ENCODE peak calls at places on chromosomes 16 and 17, in four cellular contexts. One of them, this sample, is unnamed.

GRCh38 chr16:88772871-88773811 is 11.9 kb downstream of the PIEZO1 start:
- DNase-seq in breast epithelium: no peak
- DNase-seq in Panc1: no peak
- DNase-seq in HL-60: no peak
- DNase-seq in this sample: no peak

GRCh38 chr16:69083306-69083941 is 22.0 kb upstream of the HAS3 start:
- DNase-seq in Panc1: no peak
- DNase-seq in HL-60: no peak
- DNase-seq in breast epithelium: no peak
- DNase-seq in this sample: no peak

GRCh38 chr17:4310349-4311060 is 46.7 kb upstream of the ANKFY1 start:
- DNase-seq in breast epithelium: no peak
- DNase-seq in HL-60: no peak
- DNase-seq in Panc1: no peak
- DNase-seq in this sample: no peak

GRCh38 chr16:64615647-64616280 is 506.1 kb downstream of the CDH11 start:
- DNase-seq in Panc1: no peak
- DNase-seq in breast epithelium: no peak
- DNase-seq in HL-60: no peak
- DNase-seq in this sample: no peak

GRCh38 chr17:27280527-27280926 is 13.4 kb upstream of the WSB1 start:
- DNase-seq in HL-60: no peak
- DNase-seq in Panc1: no peak
- DNase-seq in breast epithelium: no peak
- DNase-seq in this sample: no peak

GRCh38 chr17:83009414-83010322 is 69.7 kb upstream of the METRNL start:
- DNase-seq in Panc1: no peak
- DNase-seq in HL-60: no peak
- DNase-seq in breast epithelium: no peak
- DNase-seq in this sample: no peak

GRCh38 chr16:86994651-86995171 is 322.5 kb downstream of the C16orf95 start:
- DNase-seq in breast epithelium: no peak
- DNase-seq in Panc1: no peak
- DNase-seq in HL-60: no peak
- DNase-seq in this sample: no peak

GRCh38 chr17:42472709-42473521 is 14.2 kb downstream of the ATP6V0A1 start:
- DNase-seq in Panc1: no peak
- DNase-seq in breast epithelium: no peak
- DNase-seq in HL-60: no peak
- DNase-seq in this sample: no peak

GRCh38 chr17:82985973-82986372 is 93.4 kb upstream of the METRNL start:
- DNase-seq in Panc1: no peak
- DNase-seq in breast epithelium: no peak
- DNase-seq in HL-60: peak
- DNase-seq in this sample: no peak

GRCh38 chr17:51029568-51030463 is 90.9 kb downstream of the SPAG9 start:
- DNase-seq in HL-60: no peak
- DNase-seq in Panc1: no peak
- DNase-seq in breast epithelium: no peak
- DNase-seq in this sample: no peak

GRCh38 chr17:74812109-74812864 is 36.1 kb upstream of the NAT9 start:
- DNase-seq in Panc1: no peak
- DNase-seq in HL-60: no peak
- DNase-seq in breast epithelium: no peak
- DNase-seq in this sample: no peak
- H3K27ac ChIP-seq in Panc1: no peak
- H3K27ac ChIP-seq in HL-60: no peak
- H3K27ac ChIP-seq in breast epithelium: no peak
- H3K27ac ChIP-seq in this sample: no peak

GRCh38 chr16:11610580-11610979 is 23.9 kb upstream of the LITAF start:
- DNase-seq in breast epithelium: no peak
- DNase-seq in Panc1: no peak
- DNase-seq in HL-60: no peak
- DNase-seq in this sample: no peak
- TF ChIP-seq POLR2AphosphoS5 in breast epithelium: no peak
- TF ChIP-seq POLR2AphosphoS5 in Panc1: no peak
- TF ChIP-seq POLR2AphosphoS5 in HL-60: no peak
- TF ChIP-seq POLR2AphosphoS5 in this sample: no peak

DNA sequence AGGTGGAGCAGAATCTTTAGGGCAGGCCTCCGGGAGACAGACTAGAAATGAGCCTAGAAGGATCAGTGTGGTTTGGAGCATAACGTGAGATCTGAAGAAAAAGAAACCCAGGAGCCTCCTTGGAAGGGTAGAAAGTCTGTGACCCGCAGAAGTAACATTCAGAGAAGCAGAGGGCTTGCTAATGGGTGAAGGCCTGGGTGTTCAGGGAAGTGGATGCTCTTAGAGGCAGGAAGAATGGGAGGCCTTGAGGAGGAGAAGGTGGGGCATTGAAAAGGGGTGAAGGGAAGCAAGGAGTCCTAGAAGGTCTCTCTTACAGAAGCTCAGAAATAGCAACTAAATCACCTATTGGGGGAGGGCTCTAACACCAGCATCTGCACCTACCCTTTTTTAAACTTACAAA is 20.3 kb downstream of the GPT2 start:
- DNase-seq in HL-60: no peak
- DNase-seq in breast epithelium: no peak
- DNase-seq in Panc1: no peak
- DNase-seq in this sample: no peak
- H3K27ac ChIP-seq in HL-60: no peak
- H3K27ac ChIP-seq in breast epithelium: no peak
- H3K27ac ChIP-seq in Panc1: no peak
- H3K27ac ChIP-seq in this sample: no peak

GRCh38 chr17:78390241-78391050 is 12.0 kb downstream of the PGS1 start:
- DNase-seq in HL-60: no peak
- DNase-seq in Panc1: no peak
- DNase-seq in breast epithelium: no peak
- DNase-seq in this sample: no peak

GRCh38 chr17:78394209-78394608 is 15.8 kb downstream of the PGS1 start:
- DNase-seq in breast epithelium: no peak
- DNase-seq in Panc1: no peak
- DNase-seq in HL-60: no peak
- DNase-seq in this sample: no peak

GRCh38 chr17:78391051-78391431 is 12.6 kb downstream of the PGS1 start:
- DNase-seq in breast epithelium: no peak
- DNase-seq in HL-60: no peak
- DNase-seq in Panc1: no peak
- DNase-seq in this sample: no peak

GRCh38 chr17:78392295-78392694 is 13.8 kb downstream of the PGS1 start:
- DNase-seq in breast epithelium: no peak
- DNase-seq in Panc1: no peak
- DNase-seq in HL-60: no peak
- DNase-seq in this sample: no peak

GRCh38 chr17:78391843-78392242 is 13.4 kb downstream of the PGS1 start:
- DNase-seq in breast epithelium: no peak
- DNase-seq in HL-60: no peak
- DNase-seq in Panc1: no peak
- DNase-seq in this sample: no peak
- TF ChIP-seq POLR2AphosphoS5 in breast epithelium: no peak
- TF ChIP-seq POLR2AphosphoS5 in HL-60: no peak
- TF ChIP-seq POLR2AphosphoS5 in Panc1: no peak
- TF ChIP-seq POLR2AphosphoS5 in this sample: no peak

GRCh38 chr17:68379692-68380677 is 77.3 kb downstream of the WIPI1 start:
- DNase-seq in breast epithelium: no peak
- DNase-seq in Panc1: no peak
- DNase-seq in HL-60: no peak
- DNase-seq in this sample: no peak

GRCh38 chr17:68377771-68378201 is 79.5 kb downstream of the WIPI1 start:
- DNase-seq in breast epithelium: no peak
- DNase-seq in Panc1: no peak
- DNase-seq in HL-60: no peak
- DNase-seq in this sample: no peak

GRCh38 chr17:68379150-68379510 is 78.2 kb downstream of the WIPI1 start:
- DNase-seq in HL-60: no peak
- DNase-seq in breast epithelium: no peak
- DNase-seq in Panc1: no peak
- DNase-seq in this sample: no peak

GRCh38 chr17:68378202-68379149 is 78.8 kb downstream of the WIPI1 start:
- DNase-seq in breast epithelium: peak
- DNase-seq in HL-60: peak
- DNase-seq in Panc1: no peak
- DNase-seq in this sample: no peak

DNA sequence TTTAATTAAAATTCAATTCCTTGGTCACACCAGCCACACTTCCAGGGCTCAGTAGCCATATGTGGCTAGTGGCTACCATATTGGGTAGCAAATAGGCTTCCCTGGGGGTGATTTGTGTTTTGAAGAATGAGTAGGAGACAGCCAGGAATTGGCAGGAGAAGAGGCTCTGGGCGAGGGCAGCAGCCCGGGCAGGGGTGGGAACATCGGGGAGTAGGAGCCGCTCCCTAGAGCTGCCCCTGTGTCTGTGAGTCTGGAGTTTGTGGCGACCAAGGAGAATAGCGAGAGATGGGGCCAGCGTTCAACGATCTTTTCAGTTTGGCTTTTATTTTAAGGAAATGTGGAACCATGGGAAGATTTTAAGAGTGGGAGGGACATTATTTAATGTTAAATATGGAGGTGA is 81.7 kb downstream of the WIPI1 start:
- DNase-seq in HL-60: no peak
- DNase-seq in breast epithelium: no peak
- DNase-seq in Panc1: no peak
- DNase-seq in this sample: no peak
- H3K27ac ChIP-seq in HL-60: no peak
- H3K27ac ChIP-seq in breast epithelium: no peak
- H3K27ac ChIP-seq in Panc1: no peak
- H3K27ac ChIP-seq in this sample: no peak

GRCh38 chr16:84013787-84014569 is 28.6 kb downstream of the SLC38A8 start:
- DNase-seq in breast epithelium: no peak
- DNase-seq in HL-60: peak
- DNase-seq in Panc1: peak
- DNase-seq in this sample: peak
- TF ChIP-seq POLR2AphosphoS5 in breast epithelium: no peak
- TF ChIP-seq POLR2AphosphoS5 in HL-60: no peak
- TF ChIP-seq POLR2AphosphoS5 in Panc1: no peak
- TF ChIP-seq POLR2AphosphoS5 in this sample: no peak

DNA sequence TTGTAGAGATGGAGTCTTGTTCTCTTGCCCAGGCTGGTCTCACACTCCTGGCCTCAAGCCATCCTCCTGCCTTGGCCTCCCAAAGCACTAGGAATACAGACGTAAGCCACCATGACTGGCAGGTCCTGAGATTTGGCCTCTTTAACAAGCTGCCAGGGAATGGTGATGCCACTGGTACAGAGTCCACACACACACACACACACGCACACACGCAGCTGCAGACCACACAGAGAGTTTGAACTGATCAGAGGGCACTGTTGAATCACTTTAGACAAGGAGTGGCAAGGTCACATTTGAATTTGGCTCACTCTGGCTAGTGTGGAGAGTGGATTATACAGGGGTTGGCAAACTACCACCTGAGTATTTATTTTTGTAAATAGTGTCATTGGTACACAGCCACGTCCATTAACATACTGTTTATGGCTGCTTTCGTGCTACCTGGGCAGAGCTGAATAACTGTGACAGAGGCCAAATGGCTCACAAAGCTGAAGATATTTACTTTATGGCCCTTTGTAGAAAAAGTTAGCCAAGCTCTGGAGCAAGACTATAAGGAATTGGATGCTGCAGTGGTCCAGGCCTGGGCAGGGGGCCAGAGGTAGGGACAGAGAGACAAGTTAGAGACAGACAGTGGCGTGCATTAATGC is 9.9 kb downstream of the ITPRIPL2 start:
- DNase-seq in Panc1: no peak
- DNase-seq in breast epithelium: no peak
- DNase-seq in HL-60: no peak
- DNase-seq in this sample: no peak
- H3K27ac ChIP-seq in Panc1: no peak
- H3K27ac ChIP-seq in breast epithelium: no peak
- H3K27ac ChIP-seq in HL-60: no peak
- H3K27ac ChIP-seq in this sample: no peak

GRCh38 chr17:34254146-34254545 is 939 bp upstream of the CCL2 start:
- DNase-seq in breast epithelium: no peak
- DNase-seq in HL-60: no peak
- DNase-seq in Panc1: no peak
- DNase-seq in this sample: no peak
- TF ChIP-seq POLR2AphosphoS5 in breast epithelium: no peak
- TF ChIP-seq POLR2AphosphoS5 in HL-60: no peak
- TF ChIP-seq POLR2AphosphoS5 in Panc1: peak
- TF ChIP-seq POLR2AphosphoS5 in this sample: no peak

GRCh38 chr16:80654094-80654862 is 113.5 kb downstream of the DYNLRB2 start:
- DNase-seq in Panc1: no peak
- DNase-seq in HL-60: no peak
- DNase-seq in breast epithelium: no peak
- DNase-seq in this sample: no peak
- H3K27ac ChIP-seq in Panc1: no peak
- H3K27ac ChIP-seq in HL-60: no peak
- H3K27ac ChIP-seq in breast epithelium: no peak
- H3K27ac ChIP-seq in this sample: no peak

GRCh38 chr17:36535669-36536081 is 888 bp downstream of the PIGW start:
- DNase-seq in HL-60: no peak
- DNase-seq in Panc1: no peak
- DNase-seq in breast epithelium: no peak
- DNase-seq in this sample: no peak
- TF ChIP-seq POLR2AphosphoS5 in HL-60: no peak
- TF ChIP-seq POLR2AphosphoS5 in Panc1: peak
- TF ChIP-seq POLR2AphosphoS5 in breast epithelium: no peak
- TF ChIP-seq POLR2AphosphoS5 in this sample: no peak